ENCODE peak calls at places on chromosome 11, in ten cellular contexts. U is HTR-8/SVneo; F is Calu3; K is sciatic nerve; J is MV-4-11; I is stimulated activated CD8-positive, alpha-beta memory T cell treated with anti-CD3 and anti-CD28 coated beads, Interleukin-4, amount 100 ng/mL, for 24 hours; A is H9; S is stimulated activated naive B cell treated with anti-CD40 and anti-IgM and Interleukin-4, amounts not matched to agents 10 μg/mL and 1 μg/mL and 100 μg/mL, for 72 hours; M is fibroblast of mammary gland; N is esophagus squamous epithelium. Z is an unnamed sample.

GRCh38 chr11:27076121-27076589 is 35.5 kb downstream of the BBOX1 start:
- DNase-seq in U (no peak), F (no peak), K (no peak), J (no peak), I (no peak), A (no peak), S (no peak), M (no peak), N (no peak), Z (no peak)

GRCh38 chr11:75816561-75817239 is 1.7 kb downstream of the UVRAG start:
- DNase-seq in U (no peak), F (no peak), K (no peak), J (peak), I (no peak), A (no peak), S (no peak), M (peak), N (no peak), Z (no peak)

GRCh38 chr11:377883-378500 is 8.7 kb downstream of the B4GALNT4 start:
- DNase-seq in U (no peak), F (no peak), K (no peak), J (no peak), I (no peak), A (no peak), S (no peak), M (no peak), N (no peak), Z (no peak)

GRCh38 chr11:57543601-57544000 is 6.2 kb downstream of the SMTNL1 start:
- DNase-seq in U (no peak), F (no peak), K (no peak), J (no peak), I (no peak), A (peak), S (no peak), M (no peak), N (no peak), Z (no peak)

GRCh38 chr11:102287963-102288744 is 29.1 kb upstream of the BIRC3 start:
- DNase-seq in U (peak), F (peak), K (no peak), J (peak), I (no peak), A (peak), S (peak), M (peak), N (no peak), Z (peak)

GRCh38 chr11:15968461-15969130 is 387.8 kb downstream of the SOX6 start:
- DNase-seq in U (no peak), F (no peak), K (no peak), J (no peak), I (no peak), A (no peak), S (no peak), M (no peak), N (no peak), Z (no peak)

GRCh38 chr11:15286465-15286864 is 171.7 kb downstream of the INSC start:
- DNase-seq in U (no peak), F (no peak), K (no peak), J (no peak), I (no peak), A (no peak), S (no peak), M (no peak), N (no peak), Z (no peak)

GRCh38 chr11:128898580-128899344 is 7.6 kb downstream of the KCNJ5 start:
- DNase-seq in U (no peak), F (peak), K (no peak), J (no peak), I (no peak), A (no peak), S (no peak), M (peak), N (no peak), Z (no peak)

GRCh38 chr11:35157814-35158213 is 18.8 kb downstream of the CD44 start:
- DNase-seq in U (no peak), F (no peak), K (no peak), J (no peak), I (no peak), A (no peak), S (no peak), M (no peak), N (no peak), Z (no peak)

GRCh38 chr11:64834723-64835615 is 9.5 kb downstream of the CDC42BPG start:
- DNase-seq in U (peak), F (peak), K (no peak), J (no peak), I (no peak), A (no peak), S (no peak), M (no peak), N (no peak), Z (peak)

GRCh38 chr11:70755410-70756158 is 357.3 kb downstream of the CTTN start:
- DNase-seq in U (peak), F (peak), K (peak), J (peak), I (peak), A (peak), S (peak), M (peak), N (no peak), Z (peak)

GRCh38 chr11:16953620-16954019 is 60.6 kb downstream of the PLEKHA7 start:
- DNase-seq in U (no peak), F (no peak), K (no peak), J (no peak), I (no peak), A (no peak), S (no peak), M (no peak), N (no peak), Z (no peak)

GRCh38 chr11:121596195-121597145 is 143.7 kb upstream of the SORL1-AS1 start:
- DNase-seq in U (peak), F (no peak), K (no peak), J (no peak), I (no peak), A (no peak), S (no peak), M (peak), N (no peak), Z (no peak)

GRCh38 chr11:82899957-82900276 is 313 bp downstream of the PRCP start:
- DNase-seq in U (no peak), F (no peak), K (no peak), J (no peak), I (no peak), A (no peak), S (no peak), M (no peak), N (no peak), Z (no peak)

GRCh38 chr11:104487035-104487775 is 323.3 kb upstream of the PDGFD start:
- DNase-seq in U (no peak), F (no peak), K (no peak), J (no peak), I (no peak), A (no peak), S (no peak), M (no peak), N (no peak), Z (no peak)

GRCh38 chr11:58577441-58578135 is 1.3 kb upstream of the ZFP91 start:
- DNase-seq in U (peak), F (no peak), K (peak), J (peak), I (peak), A (no peak), S (peak), M (peak), N (peak), Z (no peak)

GRCh38 chr11:95092549-95093324 is 3.1 kb downstream of the ENDOD1 start:
- DNase-seq in U (peak), F (peak), K (no peak), J (peak), I (no peak), A (no peak), S (no peak), M (peak), N (no peak), Z (peak)

GRCh38 chr11:43735931-43736330 is 55.4 kb downstream of the HSD17B12 start:
- DNase-seq in U (no peak), F (no peak), K (no peak), J (peak), I (no peak), A (no peak), S (no peak), M (peak), N (no peak), Z (no peak)

GRCh38 chr11:34476853-34477252 is 36.7 kb downstream of the ELF5 start:
- DNase-seq in U (no peak), F (no peak), K (no peak), J (no peak), I (no peak), A (no peak), S (no peak), M (peak), N (no peak), Z (no peak)

GRCh38 chr11:77093987-77094840 is 8.4 kb upstream of the OMP start:
- DNase-seq in U (no peak), F (no peak), K (no peak), J (no peak), I (no peak), A (no peak), S (no peak), M (peak), N (no peak), Z (no peak)

GRCh38 chr11:115503083-115503885 is 931 bp downstream of the CADM1 start:
- DNase-seq in U (peak), F (peak), K (peak), J (peak), I (no peak), A (peak), S (peak), M (no peak), N (no peak), Z (peak)

GRCh38 chr11:35272391-35272821 is 133.4 kb downstream of the CD44 start:
- DNase-seq in U (no peak), F (no peak), K (no peak), J (peak), I (peak), A (no peak), S (peak), M (no peak), N (no peak), Z (no peak)

GRCh38 chr11:10847960-10848860 is 9.6 kb downstream of the ZBED5 start:
- DNase-seq in U (no peak), F (no peak), K (no peak), J (no peak), I (no peak), A (no peak), S (no peak), M (no peak), N (no peak), Z (no peak)

GRCh38 chr11:72113170-72113808 is 794 bp upstream of the ANAPC15 start:
- DNase-seq in U (no peak), F (no peak), K (no peak), J (no peak), I (no peak), A (no peak), S (no peak), M (peak), N (no peak), Z (no peak)

GRCh38 chr11:129023968-129024676 is 81.5 kb upstream of the TP53AIP1 start:
- DNase-seq in U (no peak), F (peak), K (no peak), J (no peak), I (no peak), A (peak), S (no peak), M (no peak), N (no peak), Z (peak)